ENCODE peak calls at places on chromosomes 4 and X, in eight cellular contexts. L, A, Y, P, Q, C, H and F are unnamed samples.

GRCh38 chr4:82780398-82781231 is 18.0 kb downstream of the SCD5 start:
- DNase-seq in L (peak), P (peak), C (peak), A (no peak), H (peak), Q (peak), Y (peak), F (peak)

GRCh38 chr4:52135166-52135565 is 84.1 kb downstream of the SPATA18 start:
- DNase-seq in L (no peak), H (peak), C (no peak), A (no peak), P (no peak), Y (no peak), Q (no peak), F (no peak)

GRCh38 chrX:134603806-134604700 is 54.2 kb downstream of the PLAC1 start:
- DNase-seq in P (no peak), L (peak), H (no peak), Y (no peak), C (peak), A (no peak), Q (no peak), F (peak)

GRCh38 chrX:40772290-40772689 is 36.9 kb upstream of the MED14 start:
- DNase-seq in L (peak), C (peak), Y (no peak), Q (no peak), A (no peak), H (no peak), P (no peak), F (no peak)

GRCh38 chrX:136146614-136147319 is 566 bp upstream of the FHL1 start:
- DNase-seq in A (peak), H (no peak), Q (peak), Y (peak), L (no peak), P (no peak), C (no peak), F (no peak)

GRCh38 chr4:92520563-92520962 is 216.8 kb downstream of the GRID2 start:
- DNase-seq in Y (no peak), L (no peak), H (no peak), Q (no peak), A (no peak), P (no peak), C (no peak), F (no peak)

GRCh38 chr4:168589154-168589553 is 92.3 kb downstream of the PALLD start:
- DNase-seq in A (no peak), P (no peak), H (no peak), Y (no peak), C (peak), L (peak), Q (no peak), F (peak)

GRCh38 chrX:28610746-28611145 is 23.5 kb downstream of the IL1RAPL1 start:
- DNase-seq in Q (no peak), L (no peak), H (peak), C (no peak), A (no peak), Y (no peak), P (no peak), F (no peak)

GRCh38 chr4:145909331-145909730 is 29.3 kb downstream of the ZNF827 start:
- DNase-seq in A (no peak), P (no peak), Y (peak), H (no peak), Q (no peak), L (peak), C (no peak), F (no peak)

GRCh38 chrX:110987292-110987691 is 108.7 kb upstream of the PAK3 start:
- DNase-seq in P (no peak), C (no peak), A (no peak), Q (no peak), L (no peak), H (no peak), Y (no peak), F (no peak)

GRCh38 chr4:177511611-177512010 is 69.4 kb upstream of the AGA start:
- DNase-seq in Q (no peak), L (peak), C (no peak), A (no peak), H (no peak), P (no peak), Y (no peak), F (no peak)

GRCh38 chr4:15361529-15361928 is 66.3 kb upstream of the C1QTNF7 start:
- DNase-seq in P (no peak), Q (no peak), A (no peak), Y (no peak), H (no peak), L (no peak), C (no peak), F (peak)

GRCh38 chr4:188976644-188977115 is 837.4 kb downstream of the TRIML1 start:
- DNase-seq in P (peak), A (no peak), Q (no peak), Y (no peak), C (peak), H (peak), L (peak), F (peak)

GRCh38 chrX:97401154-97401553 is 517.4 kb downstream of the RPA4 start:
- DNase-seq in A (no peak), Y (no peak), P (no peak), L (no peak), C (no peak), H (no peak), Q (no peak), F (no peak)

GRCh38 chr4:182432819-182433218 is 189.6 kb downstream of the TENM3 start:
- DNase-seq in A (no peak), H (no peak), Y (no peak), Q (no peak), P (no peak), C (no peak), L (no peak), F (no peak)

GRCh38 chrX:119758682-119759332 is 419 bp downstream of the SOWAHD start:
- DNase-seq in Y (peak), A (peak), Q (peak), H (no peak), P (no peak), C (no peak), L (peak), F (peak)

GRCh38 chr4:163492951-163493504 is 1.5 kb upstream of the TMA16 start:
- DNase-seq in P (no peak), Y (no peak), L (no peak), H (no peak), A (no peak), Q (no peak), C (no peak), F (no peak)

GRCh38 chrX:49710744-49711319 is 15.0 kb upstream of the PAGE1 start:
- DNase-seq in C (no peak), A (no peak), Q (no peak), P (no peak), Y (no peak), H (no peak), L (no peak), F (no peak)

GRCh38 chrX:15973299-15973698 is 118.7 kb upstream of the AP1S2 start:
- DNase-seq in L (peak), Q (peak), C (peak), H (peak), A (no peak), Y (no peak), P (no peak), F (peak)

GRCh38 chr4:152734015-152734698 is 45.4 kb downstream of the TIGD4 start:
- DNase-seq in H (peak), L (no peak), Y (no peak), C (no peak), P (no peak), A (no peak), Q (peak), F (no peak)

GRCh38 chr4:5825642-5826041 is 67.2 kb downstream of the CRMP1 start:
- DNase-seq in P (no peak), C (no peak), Y (no peak), A (no peak), L (no peak), H (no peak), Q (no peak), F (no peak)

GRCh38 chr4:128600996-128601857 is 208.3 kb upstream of the JADE1 start:
- DNase-seq in Q (peak), H (peak), Y (peak), A (no peak), L (peak), C (peak), P (peak), F (peak)

GRCh38 chr4:153465583-153465921 is 608 bp upstream of the TMEM131L start:
- DNase-seq in Q (peak), A (no peak), L (no peak), C (peak), Y (peak), P (no peak), H (peak), F (peak)

GRCh38 chr4:184680698-184681097 is 31.2 kb downstream of the PRIMPOL start:
- DNase-seq in Y (no peak), H (no peak), P (no peak), L (peak), A (no peak), C (no peak), Q (no peak), F (no peak)

GRCh38 chr4:64897683-64898082 is 488.4 kb upstream of the TECRL start:
- DNase-seq in Y (no peak), H (no peak), L (no peak), Q (no peak), P (no peak), C (no peak), A (no peak), F (no peak)

GRCh38 chr4:2875556-2875955 is 31.9 kb downstream of the ADD1 start:
- DNase-seq in C (no peak), Y (no peak), Q (peak), H (peak), P (no peak), L (no peak), A (no peak), F (no peak)

GRCh38 chrX:108138814-108139213 is 47.2 kb downstream of the ATG4A start:
- DNase-seq in Y (no peak), Q (no peak), P (no peak), H (no peak), L (no peak), A (no peak), C (no peak), F (no peak)

GRCh38 chr4:142480244-142480643 is 365.9 kb downstream of the INPP4B start:
- DNase-seq in Y (no peak), Q (no peak), H (no peak), P (peak), L (peak), C (peak), A (no peak), F (no peak)

GRCh38 chrX:45524296-45524695 is 323.6 kb upstream of the DIPK2B start:
- DNase-seq in L (peak), C (peak), Q (no peak), P (peak), Y (no peak), H (no peak), A (no peak), F (no peak)

GRCh38 chr4:37473807-37474206 is 212.4 kb downstream of the RELL1 start:
- DNase-seq in L (no peak), Q (no peak), Y (no peak), C (no peak), H (no peak), A (no peak), P (no peak), F (no peak)

GRCh38 chrX:148049441-148049840 is 68.3 kb downstream of the FMR1NB start:
- DNase-seq in P (peak), Y (no peak), Q (no peak), H (peak), C (peak), L (peak), A (no peak), F (peak)

GRCh38 chr4:81376720-81377119 is 95.0 kb downstream of the RASGEF1B start:
- DNase-seq in C (no peak), L (peak), Y (no peak), H (no peak), Q (no peak), A (no peak), P (no peak), F (no peak)

GRCh38 chrX:16695079-16695676 is 17.3 kb downstream of the CTPS2 start:
- DNase-seq in P (no peak), C (peak), Q (peak), H (peak), A (peak), L (peak), Y (peak), F (peak)

GRCh38 chr4:22670953-22671352 is 21.8 kb upstream of the GBA3 start:
- DNase-seq in H (no peak), A (no peak), Y (no peak), P (no peak), L (peak), C (peak), Q (no peak), F (no peak)

GRCh38 chr4:53777244-53777984 is 186.1 kb upstream of the LNX1 start:
- DNase-seq in H (no peak), Y (no peak), P (no peak), A (no peak), L (peak), Q (no peak), C (peak), F (peak)

GRCh38 chr4:37780444-37781133 is 45.9 kb upstream of the PGM2 start:
- DNase-seq in Y (peak), A (peak), L (peak), P (no peak), C (peak), H (peak), Q (peak), F (no peak)